ENCODE peak calls at places on chromosomes 12 and 14, in six cellular contexts. D is H1, A is HCT116, L is K562, E is HepG2, X is GM12878. K is an unnamed sample.

GRCh38 chr14:76834296-76834695 is 8.1 kb downstream of the LRRC74A start:
- DNase-seq in D (no peak), A (no peak), L (no peak), E (peak; percentile 60), X (no peak), K (no peak)

GRCh38 chr14:56487761-56488160 is 91.8 kb upstream of the TMEM260 start:
- DNase-seq in D (no peak), A (no peak), L (no peak), E (no peak), X (no peak), K (no peak)

GRCh38 chr12:10705655-10706054 is 17.5 kb downstream of the YBX3 start:
- DNase-seq in D (no peak), A (no peak), L (no peak), E (no peak), X (no peak), K (no peak)

GRCh38 chr12:95851609-95852008 is 7.1 kb upstream of the SNRPF start:
- DNase-seq in D (no peak), A (no peak), L (no peak), E (no peak), X (no peak), K (no peak)

GRCh38 chr12:113875681-113876080 is 90.4 kb downstream of the RBM19 start:
- DNase-seq in D (no peak), A (no peak), L (no peak), E (no peak), X (no peak), K (no peak)

GRCh38 chr12:103586132-103586531 is 941 bp upstream of the STAB2 start:
- DNase-seq in D (no peak), A (no peak), L (no peak), E (no peak), X (no peak), K (no peak)

GRCh38 chr12:94535614-94535932 is 75.9 kb upstream of the CEP83 start:
- DNase-seq in D (no peak), A (no peak), L (no peak), E (peak; percentile 67), X (no peak), K (no peak)

GRCh38 chr14:23056956-23057756 is at the start of gene CDH24:
- DNase-seq in D (peak; percentile 83), A (no peak), L (peak; percentile 90), E (no peak), X (no peak), K (no peak)

GRCh38 chr14:100824156-100824555 is 1.8 kb upstream of the MEG3 start:
- DNase-seq in D (peak; percentile 81), A (no peak), L (no peak), E (no peak), X (no peak), K (no peak)

GRCh38 chr12:59657266-59657665 is 61.4 kb downstream of the SLC16A7 start:
- DNase-seq in D (no peak), A (no peak), L (no peak), E (no peak), X (no peak), K (no peak)

GRCh38 chr12:76020731-76021672 is 10.6 kb downstream of the PHLDA1 start:
- DNase-seq in D (no peak), A (peak; percentile 84), L (no peak), E (no peak), X (peak; percentile 19), K (no peak)

GRCh38 chr14:99752486-99753121 is 40.6 kb upstream of the EML1 start:
- DNase-seq in D (no peak), A (no peak), L (no peak), E (no peak), X (no peak), K (no peak)

DNA sequence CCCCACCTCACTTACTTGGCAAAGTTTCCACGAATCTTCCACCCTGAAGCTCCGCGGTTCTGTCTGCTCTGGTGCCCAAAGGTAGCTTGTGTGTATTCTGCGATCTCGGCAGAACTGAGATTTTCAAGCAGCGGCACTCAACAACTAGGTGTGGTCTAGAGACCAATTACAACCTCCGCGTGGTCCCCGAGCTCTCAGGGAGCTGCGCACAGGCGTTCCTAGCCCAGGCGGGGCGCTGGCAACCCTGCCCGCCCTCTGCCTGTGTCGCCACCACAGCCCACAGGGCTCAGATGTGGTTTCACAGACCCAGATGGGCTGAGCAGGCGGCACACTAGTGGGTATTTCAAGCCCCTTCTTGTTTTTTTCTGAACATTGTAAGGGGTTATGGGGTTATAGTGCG is 1.5 kb upstream of the DIABLO start:
- DNase-seq in D (no peak), A (no peak), L (no peak), E (no peak), X (no peak), K (no peak)
- TF ChIP-seq YY1 in D (no peak), A (no peak), L (no peak), E (no peak), X (no peak), K (no peak)

GRCh38 chr12:49478949-49479664 is 59.7 kb upstream of the KCNH3 start:
- DNase-seq in D (peak; percentile 57), A (no peak), L (no peak), E (no peak), X (no peak), K (no peak)
- TF ChIP-seq ZNF274 in D (no peak), A (no peak), L (no peak), E (no peak), X (no peak), K (no peak)

GRCh38 chr14:30194769-30195168 is 267.1 kb upstream of the PRKD1 start:
- DNase-seq in D (no peak), A (no peak), L (no peak), E (no peak), X (no peak), K (no peak)
- TF ChIP-seq YY1 in D (no peak), A (no peak), L (no peak), E (no peak), X (no peak), K (no peak)

GRCh38 chr14:91098591-91098990 is 15.3 kb upstream of the DGLUCY start:
- DNase-seq in D (no peak), A (no peak), L (no peak), E (no peak), X (no peak), K (no peak)
- TF ChIP-seq ZNF274 in D (no peak), A (no peak), L (no peak), E (no peak), X (no peak), K (no peak)